ENCODE peak calls at places on chromosomes 11 and 22, in nine cellular contexts. Q is T-helper 2 cell; C is left colon; W is IMR-90; R is pulmonary artery endothelial cell; B is EL; A is activated CD4-positive, alpha-beta T cell treated with anti-CD3 and anti-CD28 coated beads for 24 hours; H is H54; F is activated naive CD8-positive, alpha-beta T cell treated with anti-CD3 and anti-CD28 coated beads, Interleukin-2, amount 50 U/mL, for 16 hours. G is an unnamed sample.

GRCh38 chr11:73649206-73649605 is 2.8 kb downstream of the PLEKHB1 start:
- DNase-seq in Q (no peak), C (no peak), W (no peak), R (no peak), B (no peak), A (no peak), H (no peak), F (no peak), G (no peak)

GRCh38 chr22:21951931-21952465 is 650 bp downstream of the PPM1F start:
- DNase-seq in Q (no peak), C (no peak), W (peak; percentile 53), R (no peak), B (peak; percentile 58), A (peak; percentile 10), H (no peak), F (no peak), G (no peak)

GRCh38 chr22:32761251-32761903 is 40.1 kb upstream of the TIMP3 start:
- DNase-seq in Q (no peak), C (no peak), W (peak; percentile 79), R (no peak), B (peak; percentile 86), A (no peak), H (no peak), F (no peak), G (no peak)

GRCh38 chr11:27367881-27368280 is 4.9 kb upstream of the CCDC34 start:
- DNase-seq in Q (no peak), C (no peak), W (no peak), R (no peak), B (no peak), A (no peak), H (no peak), F (no peak), G (no peak)

GRCh38 chr11:20309626-20310025 is 53.9 kb upstream of the HTATIP2 start:
- DNase-seq in Q (no peak), C (no peak), W (no peak), R (no peak), B (no peak), A (no peak), H (no peak), F (no peak), G (no peak)

GRCh38 chr11:11701070-11701469 is 79.3 kb upstream of the GALNT18 start:
- DNase-seq in Q (no peak), C (no peak), W (peak; percentile 24), R (no peak), B (peak; percentile 20), A (no peak), H (peak; percentile 20), F (no peak), G (no peak)

GRCh38 chr22:36746571-36746970 is 29.3 kb downstream of the IFT27 start:
- DNase-seq in Q (no peak), C (no peak), W (no peak), R (no peak), B (no peak), A (no peak), H (no peak), F (no peak), G (no peak)

GRCh38 chr11:46279393-46280099 is 2.1 kb downstream of the CREB3L1 start:
- DNase-seq in Q (no peak), C (peak; percentile 68), W (peak; percentile 80), R (peak; percentile 40), B (peak; percentile 79), A (no peak), H (no peak), F (no peak), G (no peak)

GRCh38 chr11:32432565-32433248 is 2.6 kb downstream of the WT1 start:
- DNase-seq in Q (no peak), C (no peak), W (no peak), R (no peak), B (no peak), A (no peak), H (no peak), F (no peak), G (no peak)

GRCh38 chr22:19996694-19997384 is 19.8 kb downstream of the ARVCF start:
- DNase-seq in Q (no peak), C (no peak), W (no peak), R (no peak), B (no peak), A (no peak), H (no peak), F (no peak), G (no peak)

GRCh38 chr11:124079631-124080318 is 35.5 kb upstream of the VWA5A start:
- DNase-seq in Q (no peak), C (no peak), W (no peak), R (no peak), B (no peak), A (no peak), H (no peak), F (no peak), G (no peak)

GRCh38 chr11:12148882-12149281 is 38.5 kb downstream of the MICAL2 start:
- DNase-seq in Q (no peak), C (peak; percentile 19), W (no peak), R (no peak), B (no peak), A (no peak), H (no peak), F (no peak), G (no peak)

GRCh38 chr11:1871531-1871930 is 18.6 kb downstream of the LSP1 start:
- DNase-seq in Q (no peak), C (peak; percentile 14), W (no peak), R (no peak), B (no peak), A (no peak), H (no peak), F (no peak), G (no peak)

GRCh38 chr11:86999859-87000753 is 37.6 kb upstream of the TMEM135 start:
- DNase-seq in Q (no peak), C (no peak), W (peak; percentile 10), R (no peak), B (peak; percentile 13), A (no peak), H (no peak), F (no peak), G (peak; percentile 18)

GRCh38 chr22:17303441-17303839 is 65.8 kb upstream of the CECR2 start:
- DNase-seq in Q (no peak), C (no peak), W (no peak), R (no peak), B (no peak), A (no peak), H (no peak), F (no peak), G (no peak)

GRCh38 chr11:13595166-13595565 is 73.3 kb upstream of the FAR1 start:
- DNase-seq in Q (no peak), C (no peak), W (peak; percentile 42), R (no peak), B (peak; percentile 91), A (no peak), H (peak; percentile 6), F (no peak), G (no peak)

GRCh38 chr11:72079776-72080325 is 491 bp downstream of the NUMA1 start:
- DNase-seq in Q (no peak), C (no peak), W (no peak), R (no peak), B (no peak), A (no peak), H (no peak), F (no peak), G (no peak)

GRCh38 chr22:28341001-28341400 is 338.6 kb downstream of the TTC28 start:
- DNase-seq in Q (no peak), C (no peak), W (peak; percentile 12), R (peak; percentile 5), B (peak; percentile 40), A (no peak), H (peak; percentile 1), F (no peak), G (no peak)

GRCh38 chr11:47175746-47176327 is 842 bp downstream of the ARFGAP2 start:
- DNase-seq in Q (no peak), C (no peak), W (no peak), R (no peak), B (no peak), A (no peak), H (no peak), F (no peak), G (no peak)

GRCh38 chr22:33438273-33438672 is 380.1 kb upstream of the SYN3 start:
- DNase-seq in Q (no peak), C (peak; percentile 25), W (peak; percentile 89), R (no peak), B (peak; percentile 41), A (no peak), H (peak; percentile 61), F (no peak), G (peak; percentile 72)

GRCh38 chr11:58958500-58958899 is 19.2 kb downstream of the GLYATL1 start:
- DNase-seq in Q (no peak), C (no peak), W (no peak), R (no peak), B (peak; percentile 29), A (peak; percentile 22), H (no peak), F (no peak), G (no peak)

GRCh38 chr22:45212306-45212709 is 28.4 kb downstream of the KIAA0930 start:
- DNase-seq in Q (no peak), C (peak; percentile 53), W (peak; percentile 96), R (peak; percentile 76), B (peak; percentile 95), A (no peak), H (peak; percentile 68), F (no peak), G (no peak)

GRCh38 chr11:104275992-104276391 is 112.0 kb upstream of the PDGFD start:
- DNase-seq in Q (no peak), C (no peak), W (peak; percentile 8), R (no peak), B (peak; percentile 1), A (no peak), H (no peak), F (no peak), G (no peak)

GRCh38 chr22:40491990-40492631 is 121.7 kb downstream of the SGSM3 start:
- DNase-seq in Q (no peak), C (no peak), W (peak; percentile 40), R (no peak), B (no peak), A (no peak), H (no peak), F (no peak), G (no peak)

GRCh38 chr11:78253797-78254196 is 65.1 kb downstream of the USP35 start:
- DNase-seq in Q (no peak), C (no peak), W (peak; percentile 68), R (no peak), B (peak; percentile 69), A (no peak), H (peak; percentile 33), F (no peak), G (no peak)

GRCh38 chr11:88175004-88175706 is at the start of gene RAB38:
- DNase-seq in Q (no peak), C (peak; percentile 52), W (peak; percentile 21), R (no peak), B (peak; percentile 65), A (peak; percentile 15), H (no peak), F (no peak), G (no peak)

GRCh38 chr22:19605508-19606331 is 81.5 kb upstream of the CLDN5 start:
- DNase-seq in Q (no peak), C (no peak), W (no peak), R (no peak), B (no peak), A (no peak), H (no peak), F (no peak), G (no peak)

GRCh38 chr11:62909107-62909894 is 11.9 kb downstream of the CHRM1 start:
- DNase-seq in Q (no peak), C (peak; percentile 92), W (peak; percentile 73), R (peak; percentile 60), B (peak; percentile 85), A (peak; percentile 9), H (peak; percentile 79), F (no peak), G (peak; percentile 32)

GRCh38 chr11:85534806-85535205 is 92.3 kb downstream of the DLG2 start:
- DNase-seq in Q (no peak), C (no peak), W (no peak), R (no peak), B (no peak), A (no peak), H (no peak), F (no peak), G (no peak)

GRCh38 chr11:75244052-75244814 is 3.7 kb downstream of the TPBGL start:
- DNase-seq in Q (no peak), C (no peak), W (no peak), R (no peak), B (no peak), A (no peak), H (no peak), F (no peak), G (no peak)

GRCh38 chr22:25076281-25076680 is 123.4 kb upstream of the CRYBB3 start:
- DNase-seq in Q (no peak), C (no peak), W (no peak), R (no peak), B (no peak), A (no peak), H (no peak), F (peak; percentile 54), G (no peak)